ENCODE peak calls at places on chromosomes 12 and 14, in seven cellular contexts. X is tibial nerve, K is vagina, R is neural progenitor cell, F is ascending aorta, N is upper lobe of right lung, A is PC-9. G is an unnamed sample.

GRCh38 chr12:20368653-20369163 is 371 bp downstream of the PDE3A start:
- DNase-seq in X (peak), K (no peak), R (peak), F (peak), N (peak), A (no peak), G (peak)

GRCh38 chr12:99059824-99060526 is 414.9 kb downstream of the APAF1 start:
- DNase-seq in X (peak), K (no peak), R (peak), F (peak), N (no peak), A (no peak), G (peak)

GRCh38 chr12:112380663-112381420 is 1.4 kb downstream of the HECTD4 start:
- DNase-seq in X (no peak), K (no peak), R (peak), F (peak), N (no peak), A (no peak), G (no peak)

GRCh38 chr12:22974865-22975264 is 349.9 kb downstream of the ETNK1 start:
- DNase-seq in X (no peak), K (no peak), R (no peak), F (no peak), N (no peak), A (peak), G (no peak)

GRCh38 chr12:45303955-45304354 is 88.1 kb downstream of the ANO6 start:
- DNase-seq in X (no peak), K (no peak), R (no peak), F (no peak), N (no peak), A (no peak), G (no peak)

GRCh38 chr14:104320611-104321086 is 182.3 kb downstream of the KIF26A start:
- DNase-seq in X (no peak), K (no peak), R (no peak), F (peak), N (no peak), A (no peak), G (no peak)

GRCh38 chr14:103928011-103928890 is at the start of gene TDRD9:
- DNase-seq in X (no peak), K (no peak), R (no peak), F (no peak), N (no peak), A (no peak), G (no peak)

GRCh38 chr12:11839093-11839641 is 189.7 kb downstream of the ETV6 start:
- DNase-seq in X (peak), K (no peak), R (no peak), F (peak), N (no peak), A (no peak), G (no peak)

GRCh38 chr14:95256011-95256775 is 63.5 kb downstream of the CLMN start:
- DNase-seq in X (no peak), K (no peak), R (peak), F (no peak), N (no peak), A (peak), G (no peak)

GRCh38 chr14:102020058-102020971 is 55.9 kb downstream of the DYNC1H1 start:
- DNase-seq in X (no peak), K (no peak), R (no peak), F (no peak), N (no peak), A (peak), G (no peak)

GRCh38 chr14:78238141-78238540 is 68.0 kb downstream of the NRXN3 start:
- DNase-seq in X (no peak), K (no peak), R (no peak), F (no peak), N (no peak), A (no peak), G (no peak)

GRCh38 chr14:78227466-78228077 is 57.4 kb downstream of the NRXN3 start:
- DNase-seq in X (no peak), K (no peak), R (no peak), F (no peak), N (no peak), A (no peak), G (no peak)

GRCh38 chr14:78228702-78229327 is 58.6 kb downstream of the NRXN3 start:
- DNase-seq in X (no peak), K (no peak), R (no peak), F (no peak), N (no peak), A (no peak), G (no peak)

DNA sequence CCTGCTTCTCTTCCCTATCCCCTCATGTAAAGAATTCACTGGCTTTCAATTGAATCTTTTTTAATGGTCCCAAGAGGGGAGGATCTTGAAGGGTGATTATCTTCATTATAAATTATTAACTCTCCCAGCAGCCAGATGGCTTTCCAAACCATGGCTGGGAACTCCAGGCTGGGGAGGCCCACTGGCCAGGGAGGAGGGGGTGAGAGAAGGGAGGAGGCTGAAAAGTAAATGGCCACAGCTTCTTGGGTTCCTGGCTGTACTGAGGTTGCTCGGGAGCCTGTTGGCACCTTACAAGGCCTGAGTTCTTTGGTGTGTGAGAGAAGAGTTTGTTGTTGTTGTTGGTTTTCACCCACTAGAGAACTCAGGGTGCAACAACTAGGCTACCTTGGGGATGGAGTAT is 62.5 kb downstream of the NRXN3 start:
- DNase-seq in X (no peak), K (no peak), R (no peak), F (no peak), N (no peak), A (no peak), G (no peak)
- H3K27ac ChIP-seq in X (no peak), K (no peak), R (no peak), F (no peak), N (no peak), A (no peak), G (no peak)

GRCh38 chr14:91060472-91061308 is at the start of gene RPS6KA5:
- DNase-seq in X (peak), K (peak), R (peak), F (peak), N (peak), A (peak), G (peak)
- TF ChIP-seq CTCF in X (no peak), K (peak), R (no peak), F (peak), N (peak), A (no peak), G (no peak)

GRCh38 chr14:22614240-22614799 is 16.2 kb downstream of the ABHD4 start:
- DNase-seq in X (no peak), K (no peak), R (peak), F (peak), N (no peak), A (peak), G (no peak)
- H3K27ac ChIP-seq in X (no peak), K (no peak), R (no peak), F (peak), N (peak), A (peak), G (peak)

DNA sequence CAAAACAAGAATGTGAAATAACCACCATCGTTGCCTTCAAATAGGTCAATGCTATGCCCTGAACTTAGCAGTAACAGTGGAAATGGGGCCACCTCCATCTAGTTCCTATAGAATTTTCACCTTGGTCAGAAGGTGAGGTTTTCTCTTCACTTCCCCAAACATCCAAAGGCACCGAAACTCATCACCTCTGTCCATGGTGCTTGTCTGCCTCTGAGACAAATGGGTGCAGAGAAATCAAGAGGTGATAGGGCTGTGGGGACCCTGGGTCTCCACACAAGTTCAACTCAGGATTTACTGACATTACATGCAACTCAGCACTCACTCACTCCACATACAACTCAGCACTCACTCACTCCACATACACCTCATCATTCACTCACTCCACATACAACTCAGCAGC is 26.2 kb upstream of the TMEM132C start:
- DNase-seq in X (no peak), K (no peak), R (no peak), F (no peak), N (no peak), A (no peak), G (no peak)
- TF ChIP-seq CTCF in X (no peak), K (no peak), R (no peak), F (no peak), N (no peak), A (no peak), G (no peak)

DNA sequence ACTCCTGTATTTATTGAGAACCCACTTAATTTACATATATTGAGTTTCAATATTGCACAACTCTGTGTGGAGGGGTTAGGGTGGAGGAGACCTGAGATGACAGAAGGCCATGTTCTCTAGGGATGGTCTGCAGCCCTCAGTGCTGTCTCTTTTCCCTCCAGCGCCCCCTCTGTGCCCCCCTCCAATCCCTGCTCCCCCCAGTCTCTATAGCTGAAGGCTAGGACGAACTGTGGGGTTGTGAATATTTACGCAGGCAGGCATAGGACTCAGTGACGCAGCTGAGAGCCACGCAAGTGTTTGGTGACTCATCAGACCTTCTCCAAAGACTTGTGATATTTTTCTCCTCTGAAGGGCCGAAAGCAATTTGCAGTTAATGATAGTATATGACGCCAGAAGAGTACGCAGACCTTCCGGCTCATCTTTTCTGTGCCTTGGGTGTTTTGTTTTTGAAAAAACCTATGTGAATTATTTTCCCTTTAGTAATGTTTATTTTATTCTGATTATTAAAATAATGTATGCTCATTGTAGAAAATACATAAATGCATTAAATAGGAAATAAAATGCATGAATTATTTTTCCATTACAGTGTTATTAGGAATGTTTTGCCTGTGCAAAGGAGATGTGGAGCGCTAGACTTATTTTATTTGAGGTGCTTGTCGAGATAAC is 85.3 kb downstream of the SLC25A47 start:
- DNase-seq in X (no peak), K (no peak), R (no peak), F (no peak), N (peak), A (no peak), G (no peak)
- H3K27ac ChIP-seq in X (no peak), K (no peak), R (no peak), F (no peak), N (no peak), A (no peak), G (no peak)

GRCh38 chr12:90339837-90340236 is 615.1 kb downstream of the CCER1 start:
- DNase-seq in X (no peak), K (no peak), R (no peak), F (no peak), N (no peak), A (no peak), G (no peak)

GRCh38 chr12:90342081-90342480 is 612.9 kb downstream of the CCER1 start:
- DNase-seq in X (no peak), K (no peak), R (no peak), F (no peak), N (no peak), A (no peak), G (no peak)

GRCh38 chr12:90337018-90337417 is 618.0 kb downstream of the CCER1 start:
- DNase-seq in X (no peak), K (no peak), R (no peak), F (no peak), N (no peak), A (no peak), G (no peak)

GRCh38 chr12:90335561-90335960 is 619.4 kb downstream of the CCER1 start:
- DNase-seq in X (no peak), K (no peak), R (no peak), F (no peak), N (no peak), A (no peak), G (no peak)

GRCh38 chr12:90338365-90338764 is 616.6 kb downstream of the CCER1 start:
- DNase-seq in X (no peak), K (no peak), R (peak), F (no peak), N (no peak), A (no peak), G (no peak)
- TF ChIP-seq CTCF in X (no peak), K (no peak), R (no peak), F (no peak), N (no peak), A (no peak), G (no peak)

GRCh38 chr12:130748786-130749185 is 32.7 kb upstream of the RIMBP2 start:
- DNase-seq in X (no peak), K (no peak), R (no peak), F (no peak), N (no peak), A (no peak), G (no peak)
- H3K27ac ChIP-seq in X (no peak), K (no peak), R (no peak), F (no peak), N (no peak), A (no peak), G (no peak)

DNA sequence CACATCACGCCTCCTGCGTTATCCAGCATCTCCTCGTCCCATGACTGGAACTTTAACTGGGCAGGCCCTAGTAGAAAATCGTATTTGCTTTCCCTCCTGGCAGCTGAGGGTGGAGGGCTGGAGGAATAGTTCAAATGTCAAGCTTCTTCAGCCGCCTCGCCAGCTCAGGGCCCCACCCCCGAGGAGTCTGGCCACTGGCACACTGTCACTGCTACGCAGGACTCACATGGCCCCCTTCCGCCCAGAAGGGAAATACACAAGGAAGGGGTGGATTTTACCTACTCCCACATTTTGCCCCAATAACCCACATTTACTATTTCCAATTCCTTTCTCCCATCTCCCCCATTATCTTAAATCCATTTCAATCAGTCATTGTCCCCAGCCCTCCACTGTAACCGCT is 8.6 kb downstream of the SLC6A13 start:
- DNase-seq in X (no peak), K (no peak), R (peak), F (no peak), N (no peak), A (no peak), G (no peak)
- TF ChIP-seq CTCF in X (no peak), K (no peak), R (no peak), F (no peak), N (no peak), A (no peak), G (no peak)

GRCh38 chr12:2456813-2457186 is 338.0 kb upstream of the FKBP4 start:
- DNase-seq in X (no peak), K (no peak), R (no peak), F (no peak), N (peak), A (no peak), G (no peak)
- H3K27ac ChIP-seq in X (no peak), K (no peak), R (no peak), F (no peak), N (no peak), A (no peak), G (no peak)

GRCh38 chr12:65845751-65846537 is 21.7 kb downstream of the HMGA2 start:
- DNase-seq in X (no peak), K (no peak), R (peak), F (no peak), N (no peak), A (no peak), G (no peak)
- TF ChIP-seq CTCF in X (no peak), K (no peak), R (peak), F (no peak), N (no peak), A (no peak), G (no peak)